ENCODE peak calls at places on chromosome 16, in ten cellular contexts. D, Z, T, A, E, V, B, L, W and H are unnamed samples.

GRCh38 chr16:49472598-49472997 is 99.0 kb downstream of the C16orf78 start:
- DNase-seq in D (no peak), Z (no peak), T (peak; percentile 91), A (no peak), E (no peak), V (no peak), B (no peak), L (no peak), W (no peak), H (no peak)

GRCh38 chr16:361341-361871 is 8.9 kb upstream of the AXIN1 start:
- DNase-seq in D (no peak), Z (peak; percentile 85), T (no peak), A (no peak), E (no peak), V (no peak), B (no peak), L (no peak), W (no peak), H (no peak)

GRCh38 chr16:85610059-85610445 is 3.1 kb upstream of the GSE1 start:
- DNase-seq in D (no peak), Z (no peak), T (no peak), A (no peak), E (no peak), V (no peak), B (no peak), L (no peak), W (no peak), H (no peak)

GRCh38 chr16:31664683-31665482 is 137.2 kb downstream of the AHSP start:
- DNase-seq in D (no peak), Z (no peak), T (no peak), A (no peak), E (peak; percentile 7), V (no peak), B (no peak), L (no peak), W (no peak), H (no peak)

GRCh38 chr16:69859105-69859969 is 91.8 kb upstream of the CLEC18A start:
- DNase-seq in D (peak; percentile 82), Z (peak; percentile 36), T (peak; percentile 46), A (peak; percentile 5), E (no peak), V (no peak), B (peak; percentile 68), L (peak; percentile 53), W (no peak), H (no peak)

GRCh38 chr16:22843122-22843521 is 29.2 kb downstream of the HS3ST2 start:
- DNase-seq in D (no peak), Z (no peak), T (no peak), A (no peak), E (no peak), V (no peak), B (no peak), L (no peak), W (no peak), H (no peak)

GRCh38 chr16:49485663-49486062 is 112.1 kb downstream of the C16orf78 start:
- DNase-seq in D (no peak), Z (no peak), T (no peak), A (no peak), E (no peak), V (no peak), B (no peak), L (no peak), W (no peak), H (no peak)

GRCh38 chr16:50740747-50741146 is 1.1 kb upstream of the CYLD start:
- DNase-seq in D (no peak), Z (no peak), T (no peak), A (no peak), E (peak; percentile 31), V (no peak), B (no peak), L (no peak), W (no peak), H (no peak)

GRCh38 chr16:67444259-67445125 is 13.6 kb downstream of the HSD11B2 start:
- DNase-seq in D (peak; percentile 77), Z (no peak), T (no peak), A (no peak), E (no peak), V (no peak), B (no peak), L (no peak), W (no peak), H (no peak)